ENCODE peak calls at places on chromosome 12, in four cellular contexts. K, L, N and X are unnamed samples.

GRCh38 chr12:49942921-49943662 is 7.4 kb upstream of the AQP2 start:
- DNase-seq in K (no peak), L (no peak), N (no peak), X (peak)

GRCh38 chr12:90808568-90808967 is 146.4 kb downstream of the CCER1 start:
- DNase-seq in N (no peak), K (no peak), L (no peak), X (no peak)

GRCh38 chr12:84891106-84891838 is 21.3 kb downstream of the SLC6A15 start:
- DNase-seq in L (no peak), K (no peak), N (no peak), X (no peak)

GRCh38 chr12:44875417-44875953 is 630 bp downstream of the NELL2 start:
- DNase-seq in K (peak), L (no peak), N (peak), X (no peak)

GRCh38 chr12:1507308-1507707 is 87.1 kb downstream of the FBXL14 start:
- DNase-seq in K (no peak), N (no peak), L (no peak), X (no peak)

GRCh38 chr12:25317553-25317952 is 66.8 kb upstream of the KRAS start:
- DNase-seq in L (no peak), N (no peak), K (no peak), X (no peak)

GRCh38 chr12:122459211-122459610 is 36.7 kb upstream of the CLIP1 start:
- DNase-seq in K (no peak), L (no peak), N (no peak), X (no peak)

GRCh38 chr12:46786774-46787173 is 39.0 kb downstream of the SLC38A4 start:
- DNase-seq in L (no peak), K (no peak), N (no peak), X (no peak)

GRCh38 chr12:7512528-7512927 is 9.0 kb upstream of the CD163 start:
- DNase-seq in L (peak), N (no peak), K (no peak), X (peak)
- TF ChIP-seq CTCF in L (no peak), N (no peak), K (no peak), X (no peak)

GRCh38 chr12:89513544-89513943 is 11.1 kb downstream of the GALNT4 start:
- DNase-seq in L (no peak), N (no peak), K (no peak), X (no peak)

GRCh38 chr12:89514751-89515150 is 9.8 kb downstream of the GALNT4 start:
- DNase-seq in L (no peak), K (no peak), N (no peak), X (no peak)

GRCh38 chr12:89521348-89522238 is 3.0 kb downstream of the GALNT4 start:
- DNase-seq in N (no peak), K (no peak), L (no peak), X (no peak)

GRCh38 chr12:89516633-89517032 is 8.0 kb downstream of the GALNT4 start:
- DNase-seq in N (no peak), K (no peak), L (no peak), X (no peak)

DNA sequence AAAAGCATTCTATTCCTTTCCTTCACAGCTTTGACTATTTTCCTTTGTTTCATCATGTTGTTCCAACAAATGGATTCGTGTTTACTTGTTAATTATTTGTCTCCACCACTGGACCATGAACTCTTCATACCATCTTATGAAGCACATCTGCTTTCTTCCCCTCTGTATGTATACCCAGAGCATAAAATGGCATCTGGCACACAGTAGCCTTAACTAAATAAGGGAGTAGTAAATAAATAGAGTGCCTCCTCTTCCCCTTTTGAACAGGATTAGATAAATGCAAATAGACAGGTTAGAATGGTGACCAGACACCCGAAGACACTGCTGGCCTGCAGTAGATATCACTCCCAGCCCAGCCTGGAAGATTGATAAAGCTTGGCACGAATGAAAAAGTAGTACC is 6.9 kb downstream of the GALNT4 start:
- DNase-seq in K (no peak), N (no peak), L (no peak), X (no peak)
- TF ChIP-seq CTCF in K (no peak), N (no peak), L (no peak), X (no peak)

DNA sequence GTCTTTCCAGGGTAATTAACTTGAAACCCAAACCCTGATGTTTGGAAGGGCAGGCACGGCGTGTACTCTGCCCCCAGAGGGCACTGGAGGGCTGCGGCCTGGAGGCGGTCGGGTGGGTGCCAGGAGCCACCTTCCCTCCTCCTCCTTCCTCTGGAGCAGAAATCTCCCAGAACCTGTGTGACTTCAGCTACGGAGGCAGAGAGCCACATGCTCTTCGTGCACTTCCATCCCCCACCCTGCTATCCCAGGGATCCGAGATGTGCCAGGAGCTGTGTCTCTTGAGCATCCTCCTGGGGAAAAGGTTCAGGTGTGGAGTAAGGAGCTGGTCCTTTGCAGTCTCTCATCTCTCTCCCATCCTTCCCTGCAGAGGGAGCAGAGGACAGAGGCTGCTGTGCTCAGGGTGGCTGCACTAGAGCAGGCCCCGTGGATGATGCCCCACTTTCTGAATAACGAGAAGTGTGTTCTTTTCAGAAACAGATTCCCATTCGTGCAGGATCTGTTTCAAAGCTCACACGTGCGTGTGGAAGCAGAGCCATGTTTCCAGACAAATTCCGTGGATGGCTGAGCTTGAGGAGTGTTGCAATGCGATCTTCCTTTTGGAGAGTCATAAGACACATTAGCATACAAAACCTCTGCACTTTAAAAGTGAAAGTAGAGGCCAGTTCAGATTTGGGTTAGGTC is 162.9 kb downstream of the ADGRD1 start:
- DNase-seq in N (no peak), L (peak), K (peak), X (peak)
- TF ChIP-seq CTCF in N (no peak), L (peak), K (no peak), X (no peak)

GRCh38 chr12:20142956-20143355 is 225.4 kb upstream of the PDE3A start:
- DNase-seq in N (no peak), L (no peak), K (peak), X (no peak)
- TF ChIP-seq CTCF in N (no peak), L (no peak), K (peak), X (no peak)

DNA sequence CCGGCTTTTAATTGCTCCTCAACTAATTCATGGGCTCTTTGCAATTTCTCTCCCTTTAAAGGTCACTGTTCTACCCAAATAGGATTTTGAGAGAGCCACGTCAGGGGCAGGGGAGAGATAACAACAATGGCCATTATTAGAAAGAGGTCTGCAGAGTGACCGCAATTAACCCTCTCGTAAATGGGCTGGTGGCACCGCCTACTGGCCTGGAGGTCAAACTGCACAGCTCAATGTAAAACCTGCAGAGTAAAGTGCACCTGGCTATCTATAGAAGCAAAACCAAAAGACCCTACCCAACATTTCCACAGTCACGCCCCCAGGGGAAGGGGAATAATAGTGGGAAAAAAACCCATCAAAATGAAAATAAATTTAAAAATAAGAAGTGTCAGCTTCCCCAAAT is 21.6 kb upstream of the CLEC4E start:
- DNase-seq in K (no peak), L (no peak), N (no peak), X (no peak)
- TF ChIP-seq CTCF in K (peak), L (no peak), N (no peak), X (no peak)

GRCh38 chr12:56905852-56906251 is 28.4 kb downstream of the SDR9C7 start:
- DNase-seq in L (no peak), N (no peak), K (no peak), X (no peak)
- TF ChIP-seq CTCF in L (no peak), N (no peak), K (no peak), X (no peak)

GRCh38 chr12:95336387-95337067 is 118.9 kb downstream of the VEZT start:
- DNase-seq in N (no peak), L (peak), K (peak), X (no peak)
- TF ChIP-seq CTCF in N (no peak), L (peak), K (peak), X (no peak)

GRCh38 chr12:53981652-53982565 is 3.0 kb upstream of the HOXC10 start:
- DNase-seq in K (no peak), N (no peak), L (no peak), X (no peak)
- TF ChIP-seq CTCF in K (no peak), N (no peak), L (no peak), X (no peak)

GRCh38 chr12:4809449-4810218 is 89.4 kb downstream of the GALNT8 start:
- DNase-seq in N (no peak), K (peak), L (no peak), X (no peak)
- TF ChIP-seq CTCF in N (no peak), K (no peak), L (no peak), X (no peak)

GRCh38 chr12:110451263-110451662 is 1.1 kb upstream of the ARPC3 start:
- DNase-seq in L (no peak), K (no peak), N (no peak), X (no peak)

GRCh38 chr12:110449799-110450497 is at the start of gene ARPC3:
- DNase-seq in N (peak), K (peak), L (peak), X (peak)

GRCh38 chr12:110458756-110459155 is 8.6 kb upstream of the ARPC3 start:
- DNase-seq in K (no peak), L (no peak), N (no peak), X (no peak)

GRCh38 chr12:110453569-110454296 is 3.6 kb upstream of the ARPC3 start:
- DNase-seq in N (no peak), L (no peak), K (no peak), X (no peak)
- TF ChIP-seq CTCF in N (no peak), L (no peak), K (no peak), X (no peak)